ENCODE peak calls at places on chromosomes 6 and 20, in six cellular contexts. K is right lobe of liver, P is tibial artery, R is GM23248, W is stomach, O is psoas muscle. S is an unnamed sample.

GRCh38 chr20:35947489-35947888 is 6.8 kb downstream of the SCAND1 start:
- DNase-seq in P (no peak), O (no peak), W (no peak), K (peak; percentile 56), R (peak; percentile 45), S (no peak)

GRCh38 chr6:84107495-84107894 is 73.9 kb downstream of the MRAP2 start:
- DNase-seq in P (no peak), O (no peak), K (no peak), R (no peak), W (no peak), S (no peak)

GRCh38 chr6:36729169-36729549 is 31.5 kb downstream of the RAB44 start:
- DNase-seq in R (peak; percentile 58), P (no peak), W (no peak), O (no peak), K (no peak), S (no peak)

GRCh38 chr6:109441069-109441816 is 719 bp downstream of the SMPD2 start:
- DNase-seq in K (no peak), P (peak; percentile 67), W (peak; percentile 51), O (peak; percentile 73), R (peak; percentile 79), S (no peak)

GRCh38 chr6:33929575-33930288 is 125.9 kb upstream of the MLN start:
- DNase-seq in K (no peak), R (no peak), W (no peak), P (no peak), O (no peak), S (no peak)

GRCh38 chr6:142336787-142337186 is 35.0 kb downstream of the ADGRG6 start:
- DNase-seq in K (peak; percentile 56), P (no peak), O (no peak), R (no peak), W (no peak), S (no peak)

GRCh38 chr6:160789263-160790027 is 87.4 kb downstream of the PLG start:
- DNase-seq in P (no peak), K (no peak), R (no peak), W (no peak), O (no peak), S (no peak)

GRCh38 chr20:48659888-48660287 is 167.9 kb downstream of the PREX1 start:
- DNase-seq in W (peak; percentile 84), P (peak; percentile 67), R (no peak), O (no peak), K (peak; percentile 80), S (peak; percentile 72)

GRCh38 chr20:51628533-51629398 is 86.2 kb upstream of the NFATC2 start:
- DNase-seq in P (no peak), K (no peak), R (peak; percentile 46), O (no peak), W (no peak), S (no peak)

GRCh38 chr6:26270121-26270861 is 94.7 kb upstream of the BTN3A2 start:
- DNase-seq in O (no peak), P (no peak), W (no peak), K (no peak), R (no peak), S (no peak)

GRCh38 chr6:146785001-146785585 is 186.3 kb downstream of the ADGB start:
- DNase-seq in R (peak; percentile 56), W (no peak), K (no peak), O (no peak), P (no peak), S (no peak)

GRCh38 chr6:120604510-120604909 is 729.8 kb downstream of the TBC1D32 start:
- DNase-seq in O (no peak), W (no peak), P (no peak), R (no peak), K (no peak), S (no peak)

GRCh38 chr6:96196633-96197032 is 180.9 kb downstream of the FUT9 start:
- DNase-seq in K (no peak), O (no peak), R (no peak), W (no peak), P (no peak), S (no peak)

DNA sequence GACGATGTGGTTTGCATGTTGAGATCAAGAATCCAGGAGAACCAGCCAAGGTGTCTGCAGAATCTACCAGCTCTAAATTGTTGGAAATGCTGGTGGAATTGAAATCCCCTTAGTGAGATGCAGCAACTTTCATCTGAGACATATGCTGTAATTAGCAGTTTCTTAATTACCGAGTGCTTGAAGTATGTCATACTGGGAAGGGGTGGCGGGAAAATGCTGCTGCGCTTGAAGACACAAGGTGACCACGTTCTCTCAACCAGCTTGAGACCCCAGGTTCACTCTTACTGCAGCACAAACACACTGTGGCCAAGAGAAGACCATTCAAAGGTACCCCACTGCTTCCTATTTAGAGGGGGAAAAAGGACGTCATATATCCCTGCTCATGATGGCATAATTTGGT is 59.0 kb downstream of the PFDN4 start:
- DNase-seq in O (no peak), R (no peak), W (no peak), P (no peak), K (no peak), S (no peak)
- H3K4me3 ChIP-seq in O (no peak overlapping the region), R (no peak overlapping the region), W (no peak overlapping the region), P (no peak overlapping the region), K (no peak overlapping the region), S (no peak overlapping the region)

GRCh38 chr6:43707269-43707668 is 19.7 kb upstream of the MRPS18A start:
- DNase-seq in O (no peak), R (no peak), W (no peak), P (no peak), K (no peak), S (no peak)
- H3K4me1 ChIP-seq in O (peaks cover 7% of the 10 kb centered on the region), R (peaks cover 29% of the 10 kb centered on the region), W (peaks cover 49% of the 10 kb centered on the region), P (peaks cover 20% of the 10 kb centered on the region), K (no peaks in the 10 kb centered on the region), S (peaks cover 8% of the 10 kb centered on the region)

GRCh38 chr20:45342863-45343444 is 5.3 kb downstream of the SDC4 start:
- DNase-seq in R (no peak), O (no peak), W (no peak), P (no peak), K (no peak), S (peak; percentile 18)
- H3K4me3 ChIP-seq in R (peak overlapping the region; percentile 99), O (peak overlapping the region; percentile 79), W (peak overlapping the region; percentile 74), P (peak overlapping the region; percentile 32), K (peak overlapping the region; percentile 90), S (no peak overlapping the region)

GRCh38 chr6:31587791-31588777 is 2.0 kb downstream of the LST1 start:
- DNase-seq in P (no peak), K (no peak), R (no peak), W (no peak), O (no peak), S (no peak)

GRCh38 chr6:31586596-31586995 is 519 bp downstream of the LST1 start:
- DNase-seq in W (no peak), K (no peak), P (no peak), O (no peak), R (no peak), S (no peak)

GRCh38 chr6:31588871-31589650 is 3.0 kb downstream of the LST1 start:
- DNase-seq in W (no peak), O (no peak), R (peak; percentile 50), K (no peak), P (no peak), S (no peak)

GRCh38 chr6:31597006-31597405 is 4.2 kb upstream of the NCR3 start:
- DNase-seq in K (no peak), O (no peak), P (no peak), R (peak; percentile 48), W (no peak), S (no peak)

DNA sequence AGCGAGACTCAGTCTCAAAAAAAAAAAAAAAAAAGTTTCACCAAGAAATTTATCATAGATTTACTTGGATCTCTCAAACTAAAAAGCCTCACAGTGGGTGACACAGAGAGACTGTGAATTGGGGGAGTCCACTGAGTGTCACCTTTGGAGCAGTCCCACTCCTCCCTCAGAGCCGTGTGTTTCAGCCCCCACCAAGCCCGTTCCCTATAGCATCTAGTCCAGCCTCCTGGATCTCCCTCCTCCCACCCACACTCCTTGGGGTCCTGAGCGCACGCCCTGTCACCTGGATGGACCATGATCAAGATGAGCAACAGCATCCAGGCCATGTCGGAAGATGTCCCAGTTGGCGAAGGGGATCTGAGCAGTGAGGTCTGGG is 422 bp downstream of the NCR3 start:
- DNase-seq in W (no peak), R (no peak), K (no peak), P (no peak), O (no peak), S (no peak)
- H3K4me1 ChIP-seq in W (no peaks in the 10 kb centered on the region), R (peaks cover 4% of the 10 kb centered on the region), K (no peaks in the 10 kb centered on the region), P (no peaks in the 10 kb centered on the region), O (no peaks in the 10 kb centered on the region), S (no peaks in the 10 kb centered on the region)

GRCh38 chr6:165987483-165988305 is 180.0 kb downstream of the TBXT start:
- DNase-seq in P (peak; percentile 51), O (peak; percentile 78), K (no peak), W (peak; percentile 54), R (peak; percentile 90), S (no peak)

GRCh38 chr6:165986647-165987482 is 180.8 kb downstream of the TBXT start:
- DNase-seq in W (no peak), R (peak; percentile 50), K (no peak), P (no peak), O (no peak), S (no peak)

GRCh38 chr6:165984743-165985142 is 182.9 kb downstream of the TBXT start:
- DNase-seq in R (no peak), W (no peak), P (no peak), K (no peak), O (no peak), S (no peak)

GRCh38 chr6:165985281-165985925 is 182.2 kb downstream of the TBXT start:
- DNase-seq in P (no peak), K (no peak), O (no peak), W (no peak), R (no peak), S (no peak)

GRCh38 chr6:165985926-165986646 is 181.6 kb downstream of the TBXT start:
- DNase-seq in P (no peak), O (no peak), W (no peak), R (no peak), K (no peak), S (no peak)
- H3K4me3 ChIP-seq in P (no peak overlapping the region), O (peak overlapping the region; percentile 63), W (peak overlapping the region; percentile 52), R (no peak overlapping the region), K (no peak overlapping the region), S (peak overlapping the region; percentile 49)

GRCh38 chr6:16751251-16751946 is 9.9 kb downstream of the ATXN1 start:
- DNase-seq in R (peak; percentile 62), O (no peak), W (no peak), K (no peak), P (no peak), S (no peak)

GRCh38 chr6:16749516-16750485 is 11.5 kb downstream of the ATXN1 start:
- DNase-seq in R (no peak), O (no peak), P (no peak), W (no peak), K (no peak), S (no peak)

GRCh38 chr6:16748028-16748319 is 13.3 kb downstream of the ATXN1 start:
- DNase-seq in K (no peak), W (no peak), P (no peak), O (no peak), R (no peak), S (no peak)

GRCh38 chr6:16752206-16752867 is 8.9 kb downstream of the ATXN1 start:
- DNase-seq in W (no peak), R (peak; percentile 98), P (no peak), K (no peak), O (no peak), S (no peak)

GRCh38 chr6:16750566-16750965 is 10.7 kb downstream of the ATXN1 start:
- DNase-seq in K (no peak), R (no peak), W (no peak), O (no peak), P (no peak), S (no peak)
- H3K4me1 ChIP-seq in K (peaks cover 28% of the 10 kb centered on the region), R (peaks cover 61% of the 10 kb centered on the region), W (peaks cover 48% of the 10 kb centered on the region), O (peaks cover 75% of the 10 kb centered on the region), P (peaks cover 63% of the 10 kb centered on the region), S (peaks cover 8% of the 10 kb centered on the region)

GRCh38 chr6:133724726-133725125 is 164.2 kb upstream of the TCF21 start:
- DNase-seq in R (peak; percentile 66), K (no peak), W (no peak), O (no peak), P (no peak), S (no peak)
- H3K4me3 ChIP-seq in R (no peak overlapping the region), K (no peak overlapping the region), W (no peak overlapping the region), O (no peak overlapping the region), P (no peak overlapping the region), S (no peak overlapping the region)

S was measured in breast epithelium.